ENCODE peak calls at places on chromosomes 16 and 17, in seven cellular contexts. One of them, this sample, is unnamed.

GRCh38 chr17:65446838-65447526 is 114.5 kb downstream of the AXIN2 start:
- DNase-seq in RPMI7951: no peak
- DNase-seq in GM18507: no peak
- DNase-seq in progenitor cell of endocrine pancreas: no peak
- DNase-seq in NCI-H2107: no peak
- DNase-seq in stimulated activated CD4-positive, alpha-beta T cell treated with anti-CD3 and anti-CD28 coated beads, Interleukin-12 subunit alpha, Interleukin-12 subunit beta, amount 100 ng/mL, for 4 hours: no peak
- DNase-seq in NCI-H524 treated with DMSO at 0.1 percent for 48 hours: no peak
- DNase-seq in this sample: no peak

GRCh38 chr16:55280622-55281021 is 43.4 kb upstream of the IRX6 start:
- DNase-seq in progenitor cell of endocrine pancreas: no peak
- DNase-seq in RPMI7951: peak; percentile 70
- DNase-seq in NCI-H2107: no peak
- DNase-seq in stimulated activated CD4-positive, alpha-beta T cell treated with anti-CD3 and anti-CD28 coated beads, Interleukin-12 subunit alpha, Interleukin-12 subunit beta, amount 100 ng/mL, for 4 hours: no peak
- DNase-seq in GM18507: no peak
- DNase-seq in NCI-H524 treated with DMSO at 0.1 percent for 48 hours: no peak
- DNase-seq in this sample: no peak

GRCh38 chr16:54937673-54938350 is 7.1 kb downstream of the IRX5 start:
- DNase-seq in NCI-H2107: no peak
- DNase-seq in NCI-H524 treated with DMSO at 0.1 percent for 48 hours: no peak
- DNase-seq in progenitor cell of endocrine pancreas: no peak
- DNase-seq in RPMI7951: no peak
- DNase-seq in stimulated activated CD4-positive, alpha-beta T cell treated with anti-CD3 and anti-CD28 coated beads, Interleukin-12 subunit alpha, Interleukin-12 subunit beta, amount 100 ng/mL, for 4 hours: no peak
- DNase-seq in GM18507: no peak
- DNase-seq in this sample: no peak

GRCh38 chr16:27829975-27830374 is 233.5 kb downstream of the GSG1L start:
- DNase-seq in NCI-H2107: no peak
- DNase-seq in NCI-H524 treated with DMSO at 0.1 percent for 48 hours: no peak
- DNase-seq in stimulated activated CD4-positive, alpha-beta T cell treated with anti-CD3 and anti-CD28 coated beads, Interleukin-12 subunit alpha, Interleukin-12 subunit beta, amount 100 ng/mL, for 4 hours: no peak
- DNase-seq in GM18507: no peak
- DNase-seq in progenitor cell of endocrine pancreas: no peak
- DNase-seq in RPMI7951: no peak
- DNase-seq in this sample: no peak

GRCh38 chr17:4199818-4200402 is 56.9 kb downstream of the CYB5D2 start:
- DNase-seq in stimulated activated CD4-positive, alpha-beta T cell treated with anti-CD3 and anti-CD28 coated beads, Interleukin-12 subunit alpha, Interleukin-12 subunit beta, amount 100 ng/mL, for 4 hours: peak; percentile 21
- DNase-seq in NCI-H2107: no peak
- DNase-seq in RPMI7951: peak; percentile 24
- DNase-seq in progenitor cell of endocrine pancreas: no peak
- DNase-seq in GM18507: no peak
- DNase-seq in NCI-H524 treated with DMSO at 0.1 percent for 48 hours: no peak
- DNase-seq in this sample: no peak

GRCh38 chr16:58518083-58518979 is 3.0 kb downstream of the SETD6 start:
- DNase-seq in GM18507: no peak
- DNase-seq in progenitor cell of endocrine pancreas: no peak
- DNase-seq in NCI-H2107: no peak
- DNase-seq in NCI-H524 treated with DMSO at 0.1 percent for 48 hours: no peak
- DNase-seq in RPMI7951: no peak
- DNase-seq in stimulated activated CD4-positive, alpha-beta T cell treated with anti-CD3 and anti-CD28 coated beads, Interleukin-12 subunit alpha, Interleukin-12 subunit beta, amount 100 ng/mL, for 4 hours: no peak
- DNase-seq in this sample: no peak

GRCh38 chr16:30958164-30959083 is 870 bp downstream of the SETD1A start:
- DNase-seq in GM18507: peak; percentile 51
- DNase-seq in NCI-H524 treated with DMSO at 0.1 percent for 48 hours: no peak
- DNase-seq in progenitor cell of endocrine pancreas: peak; percentile 63
- DNase-seq in RPMI7951: peak; percentile 46
- DNase-seq in NCI-H2107: no peak
- DNase-seq in stimulated activated CD4-positive, alpha-beta T cell treated with anti-CD3 and anti-CD28 coated beads, Interleukin-12 subunit alpha, Interleukin-12 subunit beta, amount 100 ng/mL, for 4 hours: no peak
- DNase-seq in this sample: no peak

GRCh38 chr17:9658593-9659211 is 13.4 kb downstream of the USP43 start:
- DNase-seq in NCI-H2107: no peak
- DNase-seq in stimulated activated CD4-positive, alpha-beta T cell treated with anti-CD3 and anti-CD28 coated beads, Interleukin-12 subunit alpha, Interleukin-12 subunit beta, amount 100 ng/mL, for 4 hours: no peak
- DNase-seq in progenitor cell of endocrine pancreas: no peak
- DNase-seq in NCI-H524 treated with DMSO at 0.1 percent for 48 hours: no peak
- DNase-seq in GM18507: no peak
- DNase-seq in RPMI7951: peak; percentile 81
- DNase-seq in this sample: no peak

GRCh38 chr16:85923153-85924021 is 24.4 kb downstream of the IRF8 start:
- DNase-seq in NCI-H2107: no peak
- DNase-seq in GM18507: no peak
- DNase-seq in progenitor cell of endocrine pancreas: no peak
- DNase-seq in RPMI7951: peak; percentile 5
- DNase-seq in stimulated activated CD4-positive, alpha-beta T cell treated with anti-CD3 and anti-CD28 coated beads, Interleukin-12 subunit alpha, Interleukin-12 subunit beta, amount 100 ng/mL, for 4 hours: no peak
- DNase-seq in NCI-H524 treated with DMSO at 0.1 percent for 48 hours: no peak
- DNase-seq in this sample: no peak

GRCh38 chr17:73288534-73289302 is 23.1 kb downstream of the CDC42EP4 start:
- DNase-seq in NCI-H524 treated with DMSO at 0.1 percent for 48 hours: no peak
- DNase-seq in NCI-H2107: no peak
- DNase-seq in stimulated activated CD4-positive, alpha-beta T cell treated with anti-CD3 and anti-CD28 coated beads, Interleukin-12 subunit alpha, Interleukin-12 subunit beta, amount 100 ng/mL, for 4 hours: no peak
- DNase-seq in progenitor cell of endocrine pancreas: no peak
- DNase-seq in RPMI7951: no peak
- DNase-seq in GM18507: no peak
- DNase-seq in this sample: no peak

GRCh38 chr16:88561485-88562369 is 8.5 kb upstream of the ZC3H18 start:
- DNase-seq in progenitor cell of endocrine pancreas: no peak
- DNase-seq in GM18507: peak; percentile 61
- DNase-seq in NCI-H2107: no peak
- DNase-seq in NCI-H524 treated with DMSO at 0.1 percent for 48 hours: no peak
- DNase-seq in stimulated activated CD4-positive, alpha-beta T cell treated with anti-CD3 and anti-CD28 coated beads, Interleukin-12 subunit alpha, Interleukin-12 subunit beta, amount 100 ng/mL, for 4 hours: peak; percentile 38
- DNase-seq in RPMI7951: peak; percentile 48
- DNase-seq in this sample: no peak

GRCh38 chr17:2436516-2436915 is 35.7 kb upstream of the MNT start:
- DNase-seq in stimulated activated CD4-positive, alpha-beta T cell treated with anti-CD3 and anti-CD28 coated beads, Interleukin-12 subunit alpha, Interleukin-12 subunit beta, amount 100 ng/mL, for 4 hours: no peak
- DNase-seq in RPMI7951: no peak
- DNase-seq in NCI-H2107: peak; percentile 65
- DNase-seq in NCI-H524 treated with DMSO at 0.1 percent for 48 hours: peak; percentile 49
- DNase-seq in GM18507: no peak
- DNase-seq in progenitor cell of endocrine pancreas: no peak
- DNase-seq in this sample: no peak

GRCh38 chr16:24635900-24636610 is 93.4 kb upstream of the TNRC6A start:
- DNase-seq in RPMI7951: peak; percentile 86
- DNase-seq in progenitor cell of endocrine pancreas: no peak
- DNase-seq in stimulated activated CD4-positive, alpha-beta T cell treated with anti-CD3 and anti-CD28 coated beads, Interleukin-12 subunit alpha, Interleukin-12 subunit beta, amount 100 ng/mL, for 4 hours: no peak
- DNase-seq in NCI-H524 treated with DMSO at 0.1 percent for 48 hours: peak; percentile 34
- DNase-seq in GM18507: no peak
- DNase-seq in NCI-H2107: no peak
- DNase-seq in this sample: peak; percentile 40

GRCh38 chr17:41539071-41539492 is 11.0 kb upstream of the KRT19 start:
- DNase-seq in NCI-H524 treated with DMSO at 0.1 percent for 48 hours: no peak
- DNase-seq in RPMI7951: no peak
- DNase-seq in NCI-H2107: no peak
- DNase-seq in progenitor cell of endocrine pancreas: no peak
- DNase-seq in stimulated activated CD4-positive, alpha-beta T cell treated with anti-CD3 and anti-CD28 coated beads, Interleukin-12 subunit alpha, Interleukin-12 subunit beta, amount 100 ng/mL, for 4 hours: no peak
- DNase-seq in GM18507: no peak
- DNase-seq in this sample: no peak

GRCh38 chr16:3112058-3112880 is at the start of gene ZNF205:
- DNase-seq in NCI-H2107: peak; percentile 78
- DNase-seq in stimulated activated CD4-positive, alpha-beta T cell treated with anti-CD3 and anti-CD28 coated beads, Interleukin-12 subunit alpha, Interleukin-12 subunit beta, amount 100 ng/mL, for 4 hours: no peak
- DNase-seq in progenitor cell of endocrine pancreas: peak; percentile 67
- DNase-seq in GM18507: no peak
- DNase-seq in NCI-H524 treated with DMSO at 0.1 percent for 48 hours: no peak
- DNase-seq in RPMI7951: peak; percentile 74
- DNase-seq in this sample: peak; percentile 13

GRCh38 chr17:80419255-80419654 is 4.3 kb downstream of the ENDOV start:
- DNase-seq in stimulated activated CD4-positive, alpha-beta T cell treated with anti-CD3 and anti-CD28 coated beads, Interleukin-12 subunit alpha, Interleukin-12 subunit beta, amount 100 ng/mL, for 4 hours: no peak
- DNase-seq in RPMI7951: no peak
- DNase-seq in progenitor cell of endocrine pancreas: no peak
- DNase-seq in NCI-H524 treated with DMSO at 0.1 percent for 48 hours: no peak
- DNase-seq in NCI-H2107: no peak
- DNase-seq in GM18507: no peak
- DNase-seq in this sample: no peak

GRCh38 chr16:84209989-84210388 is 19.0 kb downstream of the ADAD2 start:
- DNase-seq in NCI-H524 treated with DMSO at 0.1 percent for 48 hours: no peak
- DNase-seq in NCI-H2107: no peak
- DNase-seq in RPMI7951: no peak
- DNase-seq in GM18507: no peak
- DNase-seq in stimulated activated CD4-positive, alpha-beta T cell treated with anti-CD3 and anti-CD28 coated beads, Interleukin-12 subunit alpha, Interleukin-12 subunit beta, amount 100 ng/mL, for 4 hours: no peak
- DNase-seq in progenitor cell of endocrine pancreas: no peak
- DNase-seq in this sample: no peak

GRCh38 chr17:38867179-38867994 is 2.5 kb upstream of the LASP1 start:
- DNase-seq in NCI-H2107: no peak
- DNase-seq in GM18507: no peak
- DNase-seq in NCI-H524 treated with DMSO at 0.1 percent for 48 hours: peak; percentile 58
- DNase-seq in progenitor cell of endocrine pancreas: peak; percentile 41
- DNase-seq in stimulated activated CD4-positive, alpha-beta T cell treated with anti-CD3 and anti-CD28 coated beads, Interleukin-12 subunit alpha, Interleukin-12 subunit beta, amount 100 ng/mL, for 4 hours: peak; percentile 72
- DNase-seq in RPMI7951: peak; percentile 68
- DNase-seq in this sample: peak; percentile 46

GRCh38 chr16:85420501-85421337 is 192.4 kb upstream of the GSE1 start:
- DNase-seq in GM18507: peak; percentile 71
- DNase-seq in RPMI7951: peak; percentile 29
- DNase-seq in NCI-H524 treated with DMSO at 0.1 percent for 48 hours: no peak
- DNase-seq in NCI-H2107: no peak
- DNase-seq in stimulated activated CD4-positive, alpha-beta T cell treated with anti-CD3 and anti-CD28 coated beads, Interleukin-12 subunit alpha, Interleukin-12 subunit beta, amount 100 ng/mL, for 4 hours: peak; percentile 76
- DNase-seq in progenitor cell of endocrine pancreas: peak; percentile 54
- DNase-seq in this sample: no peak

GRCh38 chr17:13727441-13728171 is 125.9 kb upstream of the HS3ST3A1 start:
- DNase-seq in RPMI7951: peak; percentile 59
- DNase-seq in stimulated activated CD4-positive, alpha-beta T cell treated with anti-CD3 and anti-CD28 coated beads, Interleukin-12 subunit alpha, Interleukin-12 subunit beta, amount 100 ng/mL, for 4 hours: no peak
- DNase-seq in GM18507: no peak
- DNase-seq in progenitor cell of endocrine pancreas: no peak
- DNase-seq in NCI-H2107: no peak
- DNase-seq in NCI-H524 treated with DMSO at 0.1 percent for 48 hours: no peak
- DNase-seq in this sample: no peak

GRCh38 chr17:17320188-17320910 is 17.2 kb downstream of the NT5M start:
- DNase-seq in GM18507: no peak
- DNase-seq in progenitor cell of endocrine pancreas: no peak
- DNase-seq in NCI-H524 treated with DMSO at 0.1 percent for 48 hours: no peak
- DNase-seq in RPMI7951: no peak
- DNase-seq in stimulated activated CD4-positive, alpha-beta T cell treated with anti-CD3 and anti-CD28 coated beads, Interleukin-12 subunit alpha, Interleukin-12 subunit beta, amount 100 ng/mL, for 4 hours: no peak
- DNase-seq in NCI-H2107: no peak
- DNase-seq in this sample: no peak

GRCh38 chr17:72529386-72529785 is 408.6 kb downstream of the SOX9 start:
- DNase-seq in RPMI7951: no peak
- DNase-seq in NCI-H2107: peak; percentile 77
- DNase-seq in NCI-H524 treated with DMSO at 0.1 percent for 48 hours: no peak
- DNase-seq in progenitor cell of endocrine pancreas: no peak
- DNase-seq in GM18507: no peak
- DNase-seq in stimulated activated CD4-positive, alpha-beta T cell treated with anti-CD3 and anti-CD28 coated beads, Interleukin-12 subunit alpha, Interleukin-12 subunit beta, amount 100 ng/mL, for 4 hours: no peak
- DNase-seq in this sample: no peak

GRCh38 chr16:16797239-16797638 is 418.3 kb downstream of the NPIPA7 start:
- DNase-seq in NCI-H524 treated with DMSO at 0.1 percent for 48 hours: no peak
- DNase-seq in NCI-H2107: no peak
- DNase-seq in stimulated activated CD4-positive, alpha-beta T cell treated with anti-CD3 and anti-CD28 coated beads, Interleukin-12 subunit alpha, Interleukin-12 subunit beta, amount 100 ng/mL, for 4 hours: no peak
- DNase-seq in RPMI7951: peak; percentile 3
- DNase-seq in GM18507: no peak
- DNase-seq in progenitor cell of endocrine pancreas: no peak
- DNase-seq in this sample: no peak

GRCh38 chr17:80938556-80938955 is 53.1 kb upstream of the CHMP6 start:
- DNase-seq in NCI-H524 treated with DMSO at 0.1 percent for 48 hours: no peak
- DNase-seq in RPMI7951: no peak
- DNase-seq in stimulated activated CD4-positive, alpha-beta T cell treated with anti-CD3 and anti-CD28 coated beads, Interleukin-12 subunit alpha, Interleukin-12 subunit beta, amount 100 ng/mL, for 4 hours: no peak
- DNase-seq in GM18507: no peak
- DNase-seq in NCI-H2107: no peak
- DNase-seq in progenitor cell of endocrine pancreas: no peak
- DNase-seq in this sample: no peak

GRCh38 chr17:30970757-30971567 is at the start of gene RNF135:
- DNase-seq in RPMI7951: peak; percentile 89
- DNase-seq in NCI-H2107: no peak
- DNase-seq in NCI-H524 treated with DMSO at 0.1 percent for 48 hours: peak; percentile 59
- DNase-seq in progenitor cell of endocrine pancreas: peak; percentile 66
- DNase-seq in stimulated activated CD4-positive, alpha-beta T cell treated with anti-CD3 and anti-CD28 coated beads, Interleukin-12 subunit alpha, Interleukin-12 subunit beta, amount 100 ng/mL, for 4 hours: peak; percentile 56
- DNase-seq in GM18507: peak; percentile 50
- DNase-seq in this sample: peak; percentile 73

GRCh38 chr16:85607331-85607765 is 5.8 kb upstream of the GSE1 start:
- DNase-seq in GM18507: no peak
- DNase-seq in progenitor cell of endocrine pancreas: no peak
- DNase-seq in stimulated activated CD4-positive, alpha-beta T cell treated with anti-CD3 and anti-CD28 coated beads, Interleukin-12 subunit alpha, Interleukin-12 subunit beta, amount 100 ng/mL, for 4 hours: no peak
- DNase-seq in RPMI7951: no peak
- DNase-seq in NCI-H524 treated with DMSO at 0.1 percent for 48 hours: no peak
- DNase-seq in NCI-H2107: peak; percentile 36
- DNase-seq in this sample: no peak

GRCh38 chr17:67258836-67259468 is 14.0 kb upstream of the HELZ start:
- DNase-seq in GM18507: no peak
- DNase-seq in RPMI7951: no peak
- DNase-seq in stimulated activated CD4-positive, alpha-beta T cell treated with anti-CD3 and anti-CD28 coated beads, Interleukin-12 subunit alpha, Interleukin-12 subunit beta, amount 100 ng/mL, for 4 hours: no peak
- DNase-seq in progenitor cell of endocrine pancreas: no peak
- DNase-seq in NCI-H2107: no peak
- DNase-seq in NCI-H524 treated with DMSO at 0.1 percent for 48 hours: no peak
- DNase-seq in this sample: no peak

GRCh38 chr17:6450926-6451717 is 6.9 kb downstream of the PIMREG start:
- DNase-seq in NCI-H524 treated with DMSO at 0.1 percent for 48 hours: no peak
- DNase-seq in NCI-H2107: no peak
- DNase-seq in GM18507: no peak
- DNase-seq in progenitor cell of endocrine pancreas: no peak
- DNase-seq in RPMI7951: no peak
- DNase-seq in stimulated activated CD4-positive, alpha-beta T cell treated with anti-CD3 and anti-CD28 coated beads, Interleukin-12 subunit alpha, Interleukin-12 subunit beta, amount 100 ng/mL, for 4 hours: no peak
- DNase-seq in this sample: no peak

GRCh38 chr17:18301081-18301480 is 13.7 kb downstream of the TOP3A start:
- DNase-seq in GM18507: no peak
- DNase-seq in progenitor cell of endocrine pancreas: no peak
- DNase-seq in NCI-H2107: no peak
- DNase-seq in NCI-H524 treated with DMSO at 0.1 percent for 48 hours: no peak
- DNase-seq in stimulated activated CD4-positive, alpha-beta T cell treated with anti-CD3 and anti-CD28 coated beads, Interleukin-12 subunit alpha, Interleukin-12 subunit beta, amount 100 ng/mL, for 4 hours: no peak
- DNase-seq in RPMI7951: no peak
- DNase-seq in this sample: no peak

GRCh38 chr17:2438823-2439222 is 38.0 kb upstream of the MNT start:
- DNase-seq in progenitor cell of endocrine pancreas: no peak
- DNase-seq in RPMI7951: peak; percentile 16
- DNase-seq in GM18507: no peak
- DNase-seq in NCI-H2107: no peak
- DNase-seq in NCI-H524 treated with DMSO at 0.1 percent for 48 hours: no peak
- DNase-seq in stimulated activated CD4-positive, alpha-beta T cell treated with anti-CD3 and anti-CD28 coated beads, Interleukin-12 subunit alpha, Interleukin-12 subunit beta, amount 100 ng/mL, for 4 hours: no peak
- DNase-seq in this sample: no peak

This sample was measured in DMS 273 treated with DMSO at 0.1 percent for 48 hours.